ENCODE peak calls at places on chromosomes 12 and 14, in eight cellular contexts. D, N, J, I, U, R, E and W are unnamed samples.
A peak's percentile ranks its signal among the peaks of the same experiment; 100 is the strongest.

GRCh38 chr12:95836185-95836609 is 22.6 kb upstream of the SNRPF start:
- DNase-seq in N (no peak), I (no peak), E (no peak), R (no peak), D (no peak), U (no peak), J (peak; percentile 86), W (no peak)

GRCh38 chr14:63677891-63678379 is 36.3 kb upstream of the WDR89 start:
- DNase-seq in N (no peak), R (no peak), E (no peak), J (peak; percentile 74), D (peak; percentile 80), U (no peak), I (peak; percentile 33), W (no peak)

GRCh38 chr14:105087308-105087962 is 22.2 kb upstream of the GPR132 start:
- DNase-seq in R (no peak), D (peak; percentile 59), E (no peak), J (peak; percentile 78), N (no peak), I (peak; percentile 65), U (peak; percentile 33), W (peak; percentile 59)

GRCh38 chr12:113244015-113244983 is 23.0 kb downstream of the TPCN1 start:
- DNase-seq in D (peak; percentile 86), I (no peak), R (peak; percentile 80), U (peak; percentile 72), N (peak; percentile 40), E (peak; percentile 91), J (no peak), W (peak; percentile 73)

GRCh38 chr14:75088566-75089373 is 19.3 kb downstream of the ZC2HC1C start:
- DNase-seq in U (no peak), I (peak; percentile 80), J (peak; percentile 36), D (peak; percentile 52), R (peak; percentile 37), E (peak; percentile 72), N (no peak), W (peak; percentile 61)

GRCh38 chr14:85531141-85531593 is 1.2 kb downstream of the FLRT2 start:
- DNase-seq in J (peak; percentile 70), U (peak; percentile 39), I (peak; percentile 88), R (peak; percentile 73), N (peak; percentile 33), D (peak; percentile 7), E (peak; percentile 53), W (peak; percentile 31)

GRCh38 chr12:107884769-107885694 is 110.5 kb downstream of the ASCL4 start:
- DNase-seq in E (peak; percentile 66), R (no peak), I (peak; percentile 77), J (peak; percentile 32), D (peak; percentile 38), U (peak; percentile 57), N (no peak), W (peak; percentile 23)

GRCh38 chr12:96132819-96133218 is 61.4 kb upstream of the ELK3 start:
- DNase-seq in I (no peak), N (no peak), D (no peak), E (no peak), J (no peak), R (no peak), U (no peak), W (no peak)

GRCh38 chr12:33605776-33606175 is 166.2 kb upstream of the SYT10 start:
- DNase-seq in N (no peak), E (no peak), U (no peak), D (no peak), J (no peak), I (peak; percentile 62), R (no peak), W (no peak)

GRCh38 chr14:54840336-54840735 is 62.3 kb downstream of the GCH1 start:
- DNase-seq in I (no peak), E (no peak), D (no peak), U (no peak), J (no peak), R (no peak), N (no peak), W (no peak)

DNA sequence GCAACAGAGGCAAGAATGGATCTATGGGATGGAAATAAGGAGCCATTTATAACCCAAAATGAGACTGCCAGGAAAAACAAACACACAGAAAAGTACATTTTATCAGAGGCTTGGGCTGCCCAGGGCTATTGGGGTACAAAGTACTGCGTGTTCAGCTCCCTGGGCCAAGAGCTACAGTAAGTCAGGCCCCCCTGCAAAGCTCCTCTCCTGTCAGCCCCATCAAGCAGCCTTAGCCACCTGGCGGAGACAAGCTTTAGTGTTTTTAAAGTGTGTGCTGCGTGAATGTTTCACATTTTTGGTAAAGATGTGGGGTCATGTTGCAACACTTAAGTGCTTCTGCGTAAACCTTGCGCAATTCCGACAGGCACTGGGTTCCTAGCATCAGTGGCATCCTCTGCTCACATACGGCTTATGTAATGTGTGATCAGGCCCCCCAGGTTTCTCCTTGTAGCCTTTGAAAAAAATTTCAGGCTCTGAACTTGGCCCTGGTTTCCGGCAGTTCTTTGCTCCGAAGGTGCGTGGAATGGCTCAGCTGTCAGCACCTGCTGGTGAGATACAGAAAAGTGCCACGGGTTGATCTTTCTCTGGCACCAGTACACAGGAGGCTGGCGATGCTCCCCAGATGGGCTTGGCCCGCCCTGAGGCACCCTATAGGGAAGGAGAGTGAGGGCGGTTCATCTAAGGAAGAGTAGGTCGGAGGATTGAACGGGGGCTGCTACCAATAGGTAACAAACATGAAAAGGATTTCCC is 198.7 kb upstream of the EEA1 start:
- DNase-seq in N (no peak), E (peak; percentile 43), D (peak; percentile 85), J (peak; percentile 71), R (peak; percentile 26), I (peak; percentile 100), U (no peak), W (peak; percentile 72)
- TF ChIP-seq CTCF in N (peak; percentile 41), E (no peak), D (no peak), J (no peak), R (no peak), I (peak; percentile 85), U (no peak), W (peak; percentile 26)

GRCh38 chr12:90808568-90808967 is 146.4 kb downstream of the CCER1 start:
- DNase-seq in D (no peak), I (no peak), J (no peak), U (no peak), E (no peak), R (no peak), N (no peak), W (no peak)

DNA sequence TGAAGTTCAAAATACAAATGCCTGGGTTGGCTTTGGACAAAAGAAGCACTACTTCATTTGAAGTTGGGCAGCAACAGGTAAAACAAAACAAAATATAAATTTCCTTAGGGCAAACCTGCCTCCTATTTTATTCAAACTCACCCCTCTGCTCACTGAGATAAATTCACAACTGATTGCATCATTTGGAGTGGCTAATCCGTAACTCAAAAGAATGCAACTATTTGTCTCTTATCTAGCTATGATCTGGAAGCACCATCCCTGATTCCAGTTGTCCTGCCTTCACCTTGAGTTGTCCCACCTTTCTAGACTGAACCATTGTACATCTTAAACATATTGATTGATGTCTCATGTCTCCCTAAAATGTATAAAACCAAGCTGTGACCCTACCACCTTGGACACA is 145.0 kb downstream of the CCER1 start:
- DNase-seq in E (no peak), R (no peak), U (no peak), N (no peak), D (no peak), J (no peak), I (no peak), W (no peak)
- H3K4me3 ChIP-seq in E (no peak overlapping the region), R (no peak overlapping the region), U (no peak overlapping the region), N (no peak overlapping the region), D (no peak overlapping the region), J (no peak overlapping the region), I (no peak overlapping the region), W (no peak overlapping the region)

GRCh38 chr12:90404071-90404470 is 550.9 kb downstream of the CCER1 start:
- DNase-seq in D (no peak), I (no peak), U (no peak), N (no peak), J (no peak), E (no peak), R (no peak), W (no peak)
- TF ChIP-seq CTCF in D (no peak), I (no peak), U (no peak), N (no peak), J (no peak), E (no peak), R (no peak), W (no peak)

DNA sequence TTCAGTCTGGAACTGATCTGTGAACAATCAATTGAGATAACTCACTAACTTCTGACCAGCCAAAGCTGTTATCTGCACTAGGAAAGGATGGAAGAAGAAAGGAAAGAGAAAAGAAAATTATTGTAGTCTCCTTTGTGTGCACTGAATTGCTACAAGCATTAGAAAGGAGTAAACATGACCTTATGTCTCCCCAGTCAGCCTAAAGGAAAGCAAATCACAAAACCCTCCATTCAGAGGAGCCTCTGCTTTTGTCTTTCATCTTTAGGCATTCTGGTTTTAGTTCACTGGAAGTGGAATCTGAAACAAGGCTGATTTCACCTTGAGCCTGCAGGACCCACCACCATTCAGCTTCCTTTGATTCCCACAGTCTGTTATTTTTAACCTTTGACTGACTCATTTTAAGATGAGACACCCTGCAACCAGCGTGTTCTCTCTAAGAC is 26.0 kb downstream of the TBX3 start:
- DNase-seq in I (no peak), J (no peak), E (no peak), D (no peak), N (no peak), U (no peak), R (no peak), W (no peak)
- H3K4me3 ChIP-seq in I (no peak overlapping the region), J (no peak overlapping the region), E (no peak overlapping the region), D (no peak overlapping the region), N (no peak overlapping the region), U (no peak overlapping the region), R (no peak overlapping the region), W (no peak overlapping the region)

GRCh38 chr14:92328664-92329255 is 5.8 kb downstream of the SLC24A4 start:
- DNase-seq in J (no peak), E (no peak), D (no peak), R (no peak), U (no peak), I (no peak), N (no peak), W (no peak)
- TF ChIP-seq CTCF in J (no peak), E (no peak), D (no peak), R (no peak), U (no peak), I (no peak), N (no peak), W (no peak)

DNA sequence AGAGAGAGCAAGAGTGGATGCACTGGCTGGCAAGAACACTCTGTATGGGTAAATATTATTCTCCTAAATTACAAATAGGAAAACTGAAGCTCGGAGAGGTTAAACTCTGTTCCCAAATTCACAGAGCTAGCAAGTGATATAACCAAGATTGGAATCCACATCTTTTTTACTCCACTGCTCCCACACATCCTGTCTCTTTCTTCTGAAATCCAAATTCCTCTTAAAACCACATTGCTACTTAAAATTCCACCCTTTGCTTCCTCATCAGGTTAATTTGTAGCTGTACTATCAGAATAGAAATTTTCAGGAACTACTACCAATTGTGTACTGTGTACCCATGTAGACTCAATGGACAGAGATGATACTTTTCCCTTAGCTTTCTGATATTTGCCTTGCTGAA is 74.4 kb downstream of the ARMH4 start:
- DNase-seq in U (no peak), E (no peak), D (no peak), R (no peak), J (peak; percentile 89), N (no peak), I (peak; percentile 42), W (no peak)
- H3K4me3 ChIP-seq in U (no peak overlapping the region), E (no peak overlapping the region), D (no peak overlapping the region), R (no peak overlapping the region), J (no peak overlapping the region), N (no peak overlapping the region), I (no peak overlapping the region), W (no peak overlapping the region)